ENCODE peak calls at places on chromosomes 1 and 21, in six cellular contexts. E is H9, A is GM23338, M is cardiac muscle cell, Q is tibial artery, C is IMR-90. T is an unnamed sample. For H3K4me1 and H3K27me3, the result is how much of the 10 kb centered on the place peaks cover.

GRCh38 chr21:16571594-16571993 is 841.8 kb downstream of the USP25 start:
- DNase-seq in E (no peak), A (no peak), M (no peak), Q (no peak), C (no peak), T (no peak)

GRCh38 chr1:220810179-220810653 is 23.5 kb downstream of the MTARC1 start:
- DNase-seq in E (peak), A (peak), M (peak), Q (peak), C (peak), T (peak)

GRCh38 chr1:246418565-246419312 is 88.3 kb downstream of the SMYD3 start:
- DNase-seq in E (no peak), A (no peak), M (no peak), Q (no peak), C (no peak), T (no peak)

GRCh38 chr1:57546931-57547330 is 123.1 kb upstream of the DAB1 start:
- DNase-seq in E (no peak), A (no peak), M (no peak), Q (no peak), C (no peak), T (no peak)

GRCh38 chr1:97348599-97349265 is 572.1 kb downstream of the DPYD start:
- DNase-seq in E (no peak), A (no peak), M (no peak), Q (no peak), C (peak), T (no peak)

GRCh38 chr1:5812295-5812694 is 179.9 kb downstream of the NPHP4 start:
- DNase-seq in E (no peak), A (no peak), M (no peak), Q (no peak), C (no peak), T (no peak)

GRCh38 chr1:95223110-95223509 is 10.9 kb upstream of the RWDD3 start:
- DNase-seq in E (no peak), A (no peak), M (no peak), Q (no peak), C (peak), T (no peak)

GRCh38 chr1:207186503-207186902 is 82.5 kb downstream of the C4BPA start:
- DNase-seq in E (no peak), A (no peak), M (no peak), Q (no peak), C (no peak), T (no peak)

GRCh38 chr1:63794927-63795326 is 21.1 kb downstream of the ROR1 start:
- DNase-seq in E (peak), A (peak), M (peak), Q (no peak), C (peak), T (no peak)

GRCh38 chr1:167460836-167461235 is 57.5 kb downstream of the CD247 start:
- DNase-seq in E (no peak), A (no peak), M (no peak), Q (no peak), C (no peak), T (no peak)

GRCh38 chr1:157993179-157994080 is at the start of gene KIRREL1:
- DNase-seq in E (no peak), A (peak), M (peak), Q (peak), C (peak), T (no peak)

GRCh38 chr1:119827010-119827409 is 15.8 kb upstream of the REG4 start:
- DNase-seq in E (no peak), A (peak), M (no peak), Q (no peak), C (no peak), T (no peak)

GRCh38 chr1:16014509-16015482 is 3.0 kb downstream of the HSPB7 start:
- DNase-seq in E (no peak), A (no peak), M (no peak), Q (peak), C (no peak), T (peak)

GRCh38 chr1:226882631-226883409 is 12.4 kb downstream of the PSEN2 start:
- DNase-seq in E (no peak), A (no peak), M (no peak), Q (peak), C (peak), T (no peak)

GRCh38 chr1:2415337-2415736 is 3.0 kb upstream of the PEX10 start:
- DNase-seq in E (no peak), A (no peak), M (no peak), Q (no peak), C (no peak), T (no peak)

GRCh38 chr1:48216276-48216675 is 6.2 kb upstream of the SLC5A9 start:
- DNase-seq in E (peak), A (no peak), M (no peak), Q (no peak), C (no peak), T (no peak)

GRCh38 chr1:175075572-175076568 is 8.2 kb downstream of the TNN start:
- DNase-seq in E (peak), A (no peak), M (no peak), Q (no peak), C (peak), T (peak)

GRCh38 chr1:58862728-58863385 is 79.0 kb upstream of the JUN start:
- DNase-seq in E (no peak), A (no peak), M (no peak), Q (no peak), C (no peak), T (no peak)

GRCh38 chr1:5911157-5911556 is 81.1 kb downstream of the NPHP4 start:
- DNase-seq in E (no peak), A (no peak), M (no peak), Q (no peak), C (no peak), T (peak)

GRCh38 chr1:99975569-99975968 is 5.8 kb downstream of the SLC35A3 start:
- DNase-seq in E (no peak), A (no peak), M (no peak), Q (no peak), C (no peak), T (no peak)

GRCh38 chr1:60283690-60284089 is 210.1 kb upstream of the C1orf87 start:
- DNase-seq in E (no peak), A (no peak), M (no peak), Q (no peak), C (no peak), T (no peak)

GRCh38 chr1:109878531-109878930 is 32.1 kb upstream of the CSF1 start:
- DNase-seq in E (no peak), A (no peak), M (no peak), Q (no peak), C (no peak), T (no peak)

GRCh38 chr1:95179205-95180001 is 54.6 kb upstream of the RWDD3 start:
- DNase-seq in E (no peak), A (no peak), M (peak), Q (no peak), C (no peak), T (peak)

GRCh38 chr1:169289016-169289415 is 78.6 kb downstream of the NME7 start:
- DNase-seq in E (no peak), A (no peak), M (no peak), Q (no peak), C (no peak), T (no peak)

GRCh38 chr1:152899027-152899426 is 9.3 kb upstream of the IVL start:
- DNase-seq in E (no peak), A (no peak), M (no peak), Q (no peak), C (no peak), T (no peak)

GRCh38 chr21:30349572-30349971 is 1.2 kb upstream of the KRTAP23-1 start:
- DNase-seq in E (no peak), A (no peak), M (no peak), Q (no peak), C (no peak), T (no peak)

GRCh38 chr1:152001631-152002584 is 8.2 kb upstream of the S100A10 start:
- DNase-seq in E (peak), A (peak), M (peak), Q (peak), C (peak), T (peak)

GRCh38 chr21:46151989-46152938 is 3.1 kb downstream of the FTCD start:
- DNase-seq in E (peak), A (no peak), M (no peak), Q (no peak), C (no peak), T (no peak)

GRCh38 chr1:9680828-9681227 is 29.3 kb downstream of the PIK3CD start:
- DNase-seq in E (no peak), A (no peak), M (no peak), Q (no peak), C (no peak), T (no peak)

GRCh38 chr21:41720250-41720649 is 46.6 kb downstream of the RIPK4 start:
- DNase-seq in E (no peak), A (no peak), M (no peak), Q (no peak), C (no peak), T (no peak)

GRCh38 chr1:113931456-113931855 is 2.3 kb downstream of the HIPK1 start:
- DNase-seq in E (no peak), A (no peak), M (no peak), Q (no peak), C (peak), T (no peak)

GRCh38 chr1:19315378-19316206 is 3.5 kb downstream of the SLC66A1 start:
- DNase-seq in E (no peak), A (no peak), M (no peak), Q (peak), C (peak), T (no peak)

GRCh38 chr1:21295059-21295401 is 4.8 kb upstream of the ECE1 start:
- DNase-seq in E (no peak), A (no peak), M (no peak), Q (no peak), C (peak), T (no peak)

GRCh38 chr1:234845836-234846235 is 235.9 kb upstream of the IRF2BP2 start:
- DNase-seq in E (no peak), A (no peak), M (no peak), Q (no peak), C (no peak), T (no peak)

GRCh38 chr1:34360574-34360973 is 183.9 kb downstream of the C1orf94 start:
- DNase-seq in E (peak), A (no peak), M (no peak), Q (no peak), C (no peak), T (no peak)

GRCh38 chr1:53557830-53558784 is 98.9 kb downstream of the DMRTB1 start:
- DNase-seq in E (peak), A (no peak), M (no peak), Q (peak), C (no peak), T (no peak)

GRCh38 chr1:245161866-245162265 is 7.1 kb downstream of the KIF26B start:
- DNase-seq in E (no peak), A (no peak), M (no peak), Q (no peak), C (no peak), T (no peak)

GRCh38 chr1:17831619-17832018 is 76.5 kb downstream of the ACTL8 start:
- DNase-seq in E (peak), A (peak), M (peak), Q (peak), C (peak), T (no peak)

GRCh38 chr1:204600968-204601367 is 84.6 kb downstream of the LRRN2 start:
- DNase-seq in E (peak), A (peak), M (no peak), Q (no peak), C (no peak), T (no peak)

GRCh38 chr1:212161231-212161781 is 123.9 kb upstream of the PPP2R5A start:
- DNase-seq in E (no peak), A (no peak), M (no peak), Q (no peak), C (peak), T (no peak)

GRCh38 chr1:212153635-212154034 is 118.1 kb downstream of the DTL start:
- DNase-seq in E (no peak), A (no peak), M (no peak), Q (no peak), C (no peak), T (no peak)

GRCh38 chr1:212158912-212159796 is 123.6 kb downstream of the DTL start:
- DNase-seq in E (no peak), A (no peak), M (no peak), Q (no peak), C (no peak), T (no peak)

GRCh38 chr1:212155219-212155618 is 119.7 kb downstream of the DTL start:
- DNase-seq in E (no peak), A (no peak), M (no peak), Q (no peak), C (no peak), T (no peak)

DNA sequence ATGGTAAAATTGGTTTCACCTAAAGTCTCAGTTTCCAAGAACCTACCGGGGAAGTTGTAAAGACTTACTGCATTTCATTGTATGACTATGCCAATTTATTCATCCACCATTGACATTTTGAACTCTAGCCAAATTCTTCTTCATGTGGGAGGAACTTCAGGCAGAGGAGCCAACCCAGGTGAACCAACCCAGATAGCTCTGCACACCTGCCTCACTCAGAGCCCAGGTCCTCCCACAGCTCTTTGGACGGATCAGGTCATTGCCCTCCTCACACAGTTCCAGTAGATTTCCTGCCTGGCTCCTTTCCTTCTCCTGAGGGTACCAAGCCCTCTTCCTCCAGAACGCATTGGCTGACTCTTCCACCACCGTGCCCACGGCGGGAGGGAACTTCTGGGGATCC is 121.7 kb downstream of the DTL start:
- DNase-seq in E (no peak), A (no peak), M (no peak), Q (no peak), C (no peak), T (no peak)
- H3K4me1 ChIP-seq in E (under half), A (under half), M (under half), Q (under half), C (under half), T (under half)

GRCh38 chr1:228417471-228418203 is 976 bp upstream of the TRIM17 start:
- DNase-seq in E (no peak), A (no peak), M (no peak), Q (no peak), C (no peak), T (no peak)
- H3K27me3 ChIP-seq in E (under half), A (half or more), M (under half), Q (under half), C (under half), T (under half)

GRCh38 chr1:12014141-12014981 is 4.9 kb upstream of the MIIP start:
- DNase-seq in E (peak), A (peak), M (peak), Q (no peak), C (peak), T (no peak)
- TF ChIP-seq CTCF in E (peak), A (peak), M (peak), Q (no peak), C (no peak), T (peak)

GRCh38 chr1:27632387-27633297 is 2.3 kb downstream of the FGR start:
- DNase-seq in E (no peak), A (no peak), M (no peak), Q (no peak), C (no peak), T (no peak)

GRCh38 chr1:27630859-27631491 is 4.0 kb downstream of the FGR start:
- DNase-seq in E (no peak), A (no peak), M (no peak), Q (no peak), C (no peak), T (no peak)

GRCh38 chr1:27627051-27627450 is 7.9 kb downstream of the FGR start:
- DNase-seq in E (no peak), A (no peak), M (no peak), Q (no peak), C (no peak), T (no peak)

GRCh38 chr1:27626031-27626935 is 8.7 kb downstream of the FGR start:
- DNase-seq in E (no peak), A (no peak), M (no peak), Q (no peak), C (no peak), T (no peak)

DNA sequence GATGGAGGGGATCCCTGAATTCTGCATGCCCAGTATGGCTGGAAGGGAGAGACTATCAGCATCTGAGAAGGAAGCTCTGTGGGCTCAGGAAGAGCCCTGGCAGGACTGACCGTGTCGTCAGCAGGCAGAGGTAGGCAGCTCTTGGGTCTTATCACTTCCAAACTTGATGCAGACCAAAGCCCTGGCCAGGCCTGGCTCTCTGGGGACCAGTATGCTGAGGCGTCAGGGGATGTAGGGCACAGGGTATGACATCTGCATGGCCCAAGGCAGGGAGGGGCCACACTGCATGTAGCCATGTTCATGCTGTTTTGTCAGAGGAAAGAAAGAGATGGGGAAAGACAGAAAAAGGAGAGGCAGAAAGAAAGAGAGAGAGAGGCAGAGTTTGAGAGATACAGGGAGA is 6.3 kb downstream of the FGR start:
- DNase-seq in E (no peak), A (no peak), M (no peak), Q (no peak), C (no peak), T (peak)
- H3K4me1 ChIP-seq in E (under half), A (under half), M (under half), Q (under half), C (under half), T (under half)

DNA sequence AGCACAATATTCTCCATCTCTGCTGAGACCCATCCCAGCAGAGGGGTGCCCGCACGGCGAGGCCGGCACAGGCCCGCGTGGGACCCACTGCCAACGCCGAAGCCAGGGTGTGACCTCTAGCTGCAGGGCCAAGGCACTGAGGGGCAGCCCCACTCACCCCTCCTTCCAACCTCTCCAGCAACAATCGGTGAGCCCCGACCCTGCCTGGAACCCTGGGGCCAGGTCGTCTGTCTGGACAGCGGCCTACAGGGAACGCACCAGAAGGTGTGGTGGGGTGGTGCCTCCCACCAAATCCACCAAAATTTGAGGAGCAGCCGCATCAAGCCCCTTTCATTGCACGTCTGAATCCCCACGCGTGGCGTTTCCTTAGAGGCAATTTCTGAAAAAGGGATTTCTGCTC is 63.0 kb upstream of the ADARB1 start:
- DNase-seq in E (no peak), A (no peak), M (no peak), Q (peak), C (no peak), T (peak)
- H3K27me3 ChIP-seq in E (under half), A (under half), M (under half), Q (under half), C (under half), T (under half)

GRCh38 chr1:82515650-82516049 is 714.9 kb downstream of the ADGRL2 start:
- DNase-seq in E (no peak), A (no peak), M (no peak), Q (no peak), C (no peak), T (no peak)

GRCh38 chr1:82517586-82517985 is 716.9 kb downstream of the ADGRL2 start:
- DNase-seq in E (peak), A (peak), M (peak), Q (peak), C (no peak), T (peak)
- TF ChIP-seq CTCF in E (no peak), A (no peak), M (no peak), Q (peak), C (no peak), T (no peak)

GRCh38 chr21:14879458-14879857 is 185.3 kb downstream of the NRIP1 start:
- DNase-seq in E (no peak), A (no peak), M (no peak), Q (no peak), C (no peak), T (no peak)
- H3K4me1 ChIP-seq in E (under half), A (under half), M (under half), Q (under half), C (under half), T (under half)

T was measured in BE2C.